ENCODE peak calls at places on chromosomes 16 and 17, in six cellular contexts. Z, K, J, M, H and A are unnamed samples.
A peak's percentile ranks its signal among the peaks of the same experiment; 100 is the strongest.

GRCh38 chr17:80943346-80944145 is 48.1 kb upstream of the CHMP6 start:
- DNase-seq in J (no peak), K (no peak), H (no peak), M (peak; percentile 6), Z (no peak), A (no peak)

GRCh38 chr17:51650772-51651171 is 390.4 kb downstream of the UTP18 start:
- DNase-seq in K (no peak), M (no peak), J (no peak), H (no peak), Z (no peak), A (no peak)

GRCh38 chr17:68598545-68598961 is 2.6 kb downstream of the FAM20A start:
- DNase-seq in K (no peak), H (no peak), M (no peak), Z (no peak), J (no peak), A (no peak)

GRCh38 chr16:63981639-63982038 is 1140.2 kb downstream of the CDH11 start:
- DNase-seq in M (no peak), H (no peak), K (no peak), Z (no peak), J (no peak), A (no peak)

GRCh38 chr16:22077700-22078313 is 14.5 kb upstream of the VWA3A start:
- DNase-seq in K (peak; percentile 36), H (peak; percentile 32), M (peak; percentile 74), J (peak; percentile 79), Z (peak; percentile 60), A (peak; percentile 61)

GRCh38 chr17:29949708-29950107 is 8.3 kb downstream of the EFCAB5 start:
- DNase-seq in Z (peak; percentile 92), M (no peak), K (no peak), H (no peak), J (no peak), A (no peak)

GRCh38 chr17:75270966-75271232 is at the start of gene MIF4GD:
- DNase-seq in M (no peak), K (no peak), Z (no peak), J (no peak), H (no peak), A (no peak)

GRCh38 chr16:73122604-73123386 is 74.9 kb upstream of the ZFHX3 start:
- DNase-seq in Z (no peak), H (no peak), M (no peak), K (no peak), J (peak; percentile 64), A (no peak)

GRCh38 chr16:143456-143855 is 5.0 kb upstream of the NPRL3 start:
- DNase-seq in H (no peak), Z (no peak), M (no peak), K (no peak), J (peak; percentile 7), A (no peak)

GRCh38 chr16:15919331-15919730 is 30.1 kb upstream of the ABCC1 start:
- DNase-seq in M (no peak), J (no peak), Z (no peak), H (no peak), K (no peak), A (no peak)

GRCh38 chr17:58358408-58359172 is 6.6 kb upstream of the SUPT4H1 start:
- DNase-seq in H (no peak), Z (no peak), M (no peak), K (no peak), J (no peak), A (no peak)

GRCh38 chr16:49524578-49525315 is 151.1 kb downstream of the C16orf78 start:
- DNase-seq in H (no peak), K (no peak), M (no peak), J (no peak), Z (no peak), A (no peak)

GRCh38 chr17:78329263-78330059 is 30.4 kb downstream of the SOCS3 start:
- DNase-seq in H (no peak), J (peak; percentile 54), M (no peak), K (peak; percentile 70), Z (no peak), A (peak; percentile 55)